ENCODE peak calls at places on chromosomes 5 and 9, in seven cellular contexts. N, F, I, B, O, R and Z are unnamed samples.

GRCh38 chr5:59756373-59757035 is 137.0 kb downstream of the PDE4D start:
- DNase-seq in O (peak; percentile 52), F (no peak), I (no peak), B (no peak), R (no peak), N (peak; percentile 54), Z (no peak)

GRCh38 chr5:59039296-59040006 is 456.6 kb downstream of the RAB3C start:
- DNase-seq in O (peak; percentile 63), R (peak; percentile 75), I (peak; percentile 77), F (peak; percentile 86), B (peak; percentile 57), N (peak; percentile 81), Z (peak; percentile 73)

GRCh38 chr5:61701877-61702602 is 370.0 kb downstream of the ZSWIM6 start:
- DNase-seq in O (no peak), R (no peak), F (no peak), B (no peak), N (no peak), I (no peak), Z (no peak)

GRCh38 chr5:123209163-123210013 is 120.3 kb downstream of the PRDM6 start:
- DNase-seq in O (peak; percentile 81), I (peak; percentile 93), N (no peak), R (no peak), B (no peak), F (no peak), Z (no peak)

GRCh38 chr9:36485647-36486453 is 85.8 kb upstream of the RNF38 start:
- DNase-seq in B (peak; percentile 35), N (peak; percentile 26), F (peak; percentile 64), R (no peak), I (peak; percentile 20), O (no peak), Z (no peak)

GRCh38 chr9:86241216-86241615 is 18.2 kb downstream of the C9orf153 start:
- DNase-seq in R (no peak), I (no peak), O (peak; percentile 16), N (no peak), B (no peak), F (no peak), Z (no peak)

GRCh38 chr5:77984587-77984986 is 208.4 kb upstream of the TBCA start:
- DNase-seq in I (no peak), N (no peak), B (no peak), O (no peak), F (no peak), R (no peak), Z (no peak)

GRCh38 chr9:15416880-15417279 is 5.8 kb upstream of the SNAPC3 start:
- DNase-seq in B (peak; percentile 42), O (peak; percentile 43), F (peak; percentile 84), N (peak; percentile 66), R (no peak), I (peak; percentile 73), Z (no peak)

GRCh38 chr5:33235824-33236223 is 204.9 kb upstream of the TARS1 start:
- DNase-seq in N (no peak), B (no peak), F (no peak), O (no peak), R (no peak), I (no peak), Z (no peak)

GRCh38 chr9:93290495-93291434 is 106.8 kb downstream of the WNK2 start:
- DNase-seq in R (no peak), O (no peak), N (no peak), B (peak; percentile 31), F (peak; percentile 65), I (no peak), Z (no peak)

GRCh38 chr5:64682608-64683007 is 7.7 kb upstream of the SHISAL2B start:
- DNase-seq in O (no peak), I (no peak), N (no peak), B (peak; percentile 71), R (no peak), F (peak; percentile 77), Z (no peak)

GRCh38 chr5:35672995-35673394 is 55.3 kb downstream of the SPEF2 start:
- DNase-seq in B (peak; percentile 34), R (peak; percentile 3), I (no peak), F (peak; percentile 50), O (no peak), N (no peak), Z (peak; percentile 13)

GRCh38 chr9:80410106-80410505 is 838.3 kb downstream of the TLE4 start:
- DNase-seq in N (no peak), O (no peak), R (no peak), F (peak; percentile 72), I (peak; percentile 38), B (peak; percentile 72), Z (no peak)

GRCh38 chr5:128085413-128085812 is 1.8 kb downstream of the SLC12A2 start:
- DNase-seq in I (no peak), B (no peak), R (no peak), F (no peak), N (no peak), O (no peak), Z (no peak)

GRCh38 chr5:152673601-152674000 is 268.5 kb upstream of the NMUR2 start:
- DNase-seq in F (no peak), I (no peak), O (peak; percentile 20), B (no peak), R (no peak), N (no peak), Z (no peak)

GRCh38 chr5:157558681-157559080 is 16.9 kb downstream of the ADAM19 start:
- DNase-seq in O (no peak), I (no peak), F (no peak), N (no peak), R (no peak), B (no peak), Z (no peak)

GRCh38 chr5:127988149-127988755 is 95.3 kb upstream of the SLC12A2 start:
- DNase-seq in R (no peak), O (peak; percentile 81), I (peak; percentile 90), N (no peak), F (no peak), B (no peak), Z (no peak)

GRCh38 chr9:15570769-15571168 is 17.9 kb downstream of the CCDC171 start:
- DNase-seq in R (no peak), N (no peak), I (no peak), B (no peak), O (no peak), F (no peak), Z (no peak)

GRCh38 chr5:148864113-148864841 is 37.9 kb downstream of the ADRB2 start:
- DNase-seq in F (no peak), N (no peak), R (no peak), I (no peak), B (no peak), O (no peak), Z (no peak)

GRCh38 chr9:130624154-130624553 is 40.2 kb upstream of the PRDM12 start:
- DNase-seq in N (no peak), F (no peak), R (no peak), O (no peak), I (no peak), B (no peak), Z (no peak)

GRCh38 chr5:144187699-144188294 is 17.1 kb downstream of the KCTD16 start:
- DNase-seq in N (peak; percentile 69), O (peak; percentile 83), B (no peak), R (peak; percentile 81), F (no peak), I (peak; percentile 98), Z (peak; percentile 71)

GRCh38 chr5:139565411-139566305 is 4.5 kb downstream of the UBE2D2 start:
- DNase-seq in I (no peak), B (no peak), R (peak; percentile 29), F (no peak), N (peak; percentile 37), O (no peak), Z (peak; percentile 27)

GRCh38 chr5:116242363-116242762 is 157.5 kb downstream of the COMMD10 start:
- DNase-seq in R (no peak), F (no peak), B (no peak), I (peak; percentile 66), O (no peak), N (no peak), Z (no peak)

GRCh38 chr9:128614728-128615127 is 41.9 kb downstream of the DYNC2I2 start:
- DNase-seq in R (no peak), O (no peak), B (no peak), I (no peak), F (no peak), N (no peak), Z (no peak)

GRCh38 chr5:58239731-58240130 is 220.2 kb downstream of the PLK2 start:
- DNase-seq in O (no peak), N (no peak), B (no peak), I (no peak), R (no peak), F (no peak), Z (no peak)

GRCh38 chr9:117097761-117098160 is 317.1 kb downstream of the ASTN2 start:
- DNase-seq in O (peak; percentile 44), R (no peak), B (no peak), N (no peak), I (no peak), F (no peak), Z (no peak)

GRCh38 chr9:40909821-40910220 is 218.7 kb downstream of the FOXD4L6 start:
- DNase-seq in F (no peak), I (no peak), O (no peak), R (no peak), B (no peak), N (no peak), Z (no peak)
- H3K9me3 ChIP-seq in F (peaks cover 91% of the 10 kb centered on the region), I (no peaks in the 10 kb centered on the region), O (peaks cover 12% of the 10 kb centered on the region), R (peaks cover 59% of the 10 kb centered on the region), B (peaks cover 90% of the 10 kb centered on the region), N (peaks cover 99% of the 10 kb centered on the region), Z (peaks cover 60% of the 10 kb centered on the region)

GRCh38 chr5:141422742-141423291 is 2.0 kb downstream of the PCDHGA11 start:
- DNase-seq in I (no peak), N (no peak), O (no peak), F (no peak), B (no peak), R (no peak), Z (no peak)

GRCh38 chr5:141420855-141421488 is at the start of gene PCDHGA11:
- DNase-seq in F (peak; percentile 92), R (no peak), I (peak; percentile 75), B (peak; percentile 74), O (peak; percentile 67), N (no peak), Z (no peak)

GRCh38 chr5:141419074-141419880 is 1.6 kb upstream of the PCDHGA11 start:
- DNase-seq in I (no peak), B (peak; percentile 28), F (no peak), O (no peak), R (no peak), N (no peak), Z (no peak)

GRCh38 chr5:141421489-141421855 is 621 bp downstream of the PCDHGA11 start:
- DNase-seq in R (no peak), F (no peak), I (peak; percentile 34), B (no peak), N (no peak), O (no peak), Z (no peak)
- H3K9me3 ChIP-seq in R (peaks cover 14% of the 10 kb centered on the region), F (peaks cover 73% of the 10 kb centered on the region), I (peaks cover 11% of the 10 kb centered on the region), B (peaks cover 13% of the 10 kb centered on the region), N (peaks cover 99% of the 10 kb centered on the region), O (peaks cover 51% of the 10 kb centered on the region), Z (peaks cover 9% of the 10 kb centered on the region)

DNA sequence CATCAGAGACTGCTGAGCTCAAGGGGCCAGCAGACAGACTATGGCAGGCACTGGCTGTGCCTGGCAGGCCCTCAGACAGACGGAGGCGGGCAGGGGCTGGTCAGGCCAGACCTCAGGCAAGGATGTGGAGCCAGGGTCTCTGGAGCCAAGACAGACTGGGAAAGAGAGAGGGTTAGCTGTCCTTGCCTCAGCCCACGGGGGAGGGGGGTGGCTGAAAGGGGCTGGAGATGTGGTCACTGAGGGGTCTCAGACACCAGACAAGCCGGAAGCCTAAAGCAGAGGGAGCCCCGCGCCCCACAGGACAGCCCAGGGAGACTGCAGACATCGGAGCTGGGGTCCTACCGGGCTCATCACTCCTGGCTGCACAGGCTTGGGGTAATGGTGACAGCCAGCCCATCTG is 141.2 kb upstream of the FOXD4L5 start:
- DNase-seq in B (no peak), O (no peak), R (no peak), N (no peak), F (no peak), I (no peak), Z (no peak)
- H3K9me3 ChIP-seq in B (peaks cover 73% of the 10 kb centered on the region), O (peaks cover 38% of the 10 kb centered on the region), R (no peaks in the 10 kb centered on the region), N (no peaks in the 10 kb centered on the region), F (peaks cover 28% of the 10 kb centered on the region), I (no peaks in the 10 kb centered on the region), Z (no peaks in the 10 kb centered on the region)

GRCh38 chr5:180848878-180849277 is 12.2 kb downstream of the ZFP62 start:
- DNase-seq in B (no peak), N (no peak), F (no peak), I (no peak), R (no peak), O (no peak), Z (no peak)
- H3K9me3 ChIP-seq in B (peaks cover 55% of the 10 kb centered on the region), N (peaks cover 38% of the 10 kb centered on the region), F (peaks cover 77% of the 10 kb centered on the region), I (peaks cover 13% of the 10 kb centered on the region), R (no peaks in the 10 kb centered on the region), O (peaks cover 40% of the 10 kb centered on the region), Z (peaks cover 10% of the 10 kb centered on the region)